ENCODE peak calls at places on chromosome X, in five cellular contexts. U is CD4-positive, CD25-positive, alpha-beta regulatory T cell; F is thyroid gland; J is gastrocnemius medialis; O is neuronal stem cell. A is an unnamed sample.

GRCh38 chrX:15356444-15356843 is 21.1 kb upstream of the PIGA start:
- DNase-seq in U (no peak), F (no peak), J (no peak), O (no peak), A (no peak)

GRCh38 chrX:71540801-71541545 is 8.1 kb downstream of the OGT start:
- DNase-seq in U (no peak), F (no peak), J (no peak), O (no peak), A (no peak)

GRCh38 chrX:100289159-100289558 is 120.9 kb downstream of the PCDH19 start:
- DNase-seq in U (no peak), F (peak; percentile 1), J (no peak), O (no peak), A (no peak)

GRCh38 chrX:46573331-46573895 is at the start of gene CHST7:
- DNase-seq in U (peak; percentile 62), F (peak; percentile 52), J (no peak), O (peak; percentile 54), A (peak; percentile 75)

GRCh38 chrX:18617351-18617750 is 54.6 kb downstream of the RS1 start:
- DNase-seq in U (no peak), F (no peak), J (no peak), O (peak; percentile 5), A (peak; percentile 26)

GRCh38 chrX:106862972-106863688 is 40.0 kb downstream of the RIPPLY1 start:
- DNase-seq in U (peak; percentile 4), F (peak; percentile 2), J (no peak), O (peak; percentile 1), A (peak; percentile 12)

GRCh38 chrX:11273544-11273943 is 19.7 kb upstream of the AMELX start:
- DNase-seq in U (no peak), F (no peak), J (no peak), O (no peak), A (no peak)

GRCh38 chrX:74371823-74372222 is 49.5 kb upstream of the SLC16A2 start:
- DNase-seq in U (no peak), F (peak; percentile 14), J (no peak), O (no peak), A (no peak)

GRCh38 chrX:22237479-22237878 is 35.2 kb upstream of the CBLL2 start:
- DNase-seq in U (no peak), F (no peak), J (no peak), O (no peak), A (no peak)

GRCh38 chrX:71604141-71604540 is 14.2 kb downstream of the CXCR3 start:
- DNase-seq in U (no peak), F (no peak), J (no peak), O (no peak), A (no peak)

GRCh38 chrX:108640817-108641216 is 95.5 kb downstream of the IRS4 start:
- DNase-seq in U (no peak), F (no peak), J (no peak), O (no peak), A (no peak)

GRCh38 chrX:78327370-78328048 is at the start of gene CYSLTR1:
- DNase-seq in U (no peak), F (no peak), J (no peak), O (no peak), A (no peak)

GRCh38 chrX:101385795-101386541 is at the start of gene BTK:
- DNase-seq in U (no peak), F (no peak), J (no peak), O (no peak), A (no peak)

GRCh38 chrX:79161655-79162054 is 17.2 kb downstream of the GPR174 start:
- DNase-seq in U (peak; percentile 76), F (no peak), J (no peak), O (no peak), A (peak; percentile 65)

GRCh38 chrX:119389214-119389613 is 9.9 kb upstream of the SLC25A43 start:
- DNase-seq in U (no peak), F (no peak), J (no peak), O (no peak), A (no peak)

GRCh38 chrX:97797076-97797475 is 913.4 kb downstream of the RPA4 start:
- DNase-seq in U (no peak), F (no peak), J (no peak), O (no peak), A (no peak)

GRCh38 chrX:51395807-51396728 is 63.4 kb downstream of the NUDT10 start:
- DNase-seq in U (peak; percentile 65), F (peak; percentile 32), J (no peak), O (peak; percentile 2), A (no peak)

GRCh38 chrX:14027031-14027430 is 2.7 kb downstream of the GEMIN8 start:
- DNase-seq in U (peak; percentile 41), F (peak; percentile 40), J (no peak), O (no peak), A (no peak)

GRCh38 chrX:97039363-97040029 is 155.8 kb downstream of the RPA4 start:
- DNase-seq in U (no peak), F (peak; percentile 52), J (no peak), O (no peak), A (no peak)

GRCh38 chrX:52363247-52363883 is 5.5 kb upstream of the XAGE2 start:
- DNase-seq in U (no peak), F (peak; percentile 46), J (no peak), O (no peak), A (no peak)

GRCh38 chrX:135328421-135329005 is 19.2 kb downstream of the ETDC start:
- DNase-seq in U (no peak), F (no peak), J (no peak), O (no peak), A (no peak)

GRCh38 chrX:12771445-12772069 is 19.7 kb upstream of the PRPS2 start:
- DNase-seq in U (peak; percentile 66), F (peak; percentile 19), J (no peak), O (peak; percentile 29), A (peak; percentile 8)

GRCh38 chrX:29496636-29497180 is 718.7 kb upstream of the MAGEB2 start:
- DNase-seq in U (no peak), F (no peak), J (no peak), O (no peak), A (no peak)

GRCh38 chrX:38215141-38215540 is 5.5 kb downstream of the SRPX start:
- DNase-seq in U (no peak), F (no peak), J (no peak), O (no peak), A (no peak)

GRCh38 chrX:132463411-132463810 is 25.4 kb downstream of the MBNL3 start:
- DNase-seq in U (peak; percentile 15), F (no peak), J (no peak), O (no peak), A (peak; percentile 21)

DNA sequence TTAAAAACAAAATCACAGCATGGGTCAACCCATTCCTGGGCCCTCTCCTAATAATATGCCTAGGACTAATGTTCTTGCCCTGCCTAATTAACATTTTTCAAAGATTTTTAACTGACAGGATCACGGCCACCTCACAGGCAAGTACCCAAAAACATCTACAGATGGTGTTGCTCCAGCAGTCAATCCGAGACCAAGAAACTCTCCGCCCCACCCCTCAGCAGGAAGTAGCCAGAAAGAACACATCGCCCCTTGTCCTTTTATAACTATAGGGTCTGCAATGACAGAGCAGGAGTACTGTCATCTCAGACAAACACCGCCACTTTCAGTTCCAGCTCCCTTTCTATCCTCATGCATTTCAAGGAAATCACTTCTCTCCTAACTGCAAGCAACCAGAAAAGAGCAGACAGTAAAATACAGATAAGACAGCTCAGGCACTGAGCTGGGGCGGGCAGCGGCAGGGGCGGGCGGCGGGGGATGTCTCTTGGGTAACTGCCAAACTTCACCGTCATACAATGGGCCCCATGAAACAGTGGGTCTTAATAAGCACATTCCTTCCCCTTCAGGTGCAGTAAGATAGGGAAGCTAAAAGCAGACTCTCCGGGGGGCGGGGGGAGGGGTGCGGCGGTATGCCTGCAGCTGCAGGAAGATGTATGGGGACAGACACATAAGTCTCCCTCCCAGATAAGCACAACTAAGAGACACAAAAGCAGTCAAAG is 67.4 kb downstream of the ZNF182 start:
- DNase-seq in U (peak; percentile 3), F (peak; percentile 6), J (no peak), O (no peak), A (no peak)
- H3K4me3 ChIP-seq in U (no peak overlapping the region), F (no peak overlapping the region), J (no peak overlapping the region), O (no peak overlapping the region), A (no peak overlapping the region)

GRCh38 chrX:23937100-23937499 is 29.3 kb downstream of the CXorf58 start:
- DNase-seq in U (no peak), F (no peak), J (no peak), O (no peak), A (peak; percentile 26)

GRCh38 chrX:23938690-23939089 is 30.9 kb downstream of the CXorf58 start:
- DNase-seq in U (no peak), F (no peak), J (no peak), O (no peak), A (no peak)

GRCh38 chrX:23931149-23931604 is 23.4 kb downstream of the CXorf58 start:
- DNase-seq in U (peak; percentile 44), F (no peak), J (no peak), O (no peak), A (no peak)

GRCh38 chrX:23936198-23936597 is 28.4 kb downstream of the CXorf58 start:
- DNase-seq in U (no peak), F (no peak), J (no peak), O (no peak), A (no peak)

DNA sequence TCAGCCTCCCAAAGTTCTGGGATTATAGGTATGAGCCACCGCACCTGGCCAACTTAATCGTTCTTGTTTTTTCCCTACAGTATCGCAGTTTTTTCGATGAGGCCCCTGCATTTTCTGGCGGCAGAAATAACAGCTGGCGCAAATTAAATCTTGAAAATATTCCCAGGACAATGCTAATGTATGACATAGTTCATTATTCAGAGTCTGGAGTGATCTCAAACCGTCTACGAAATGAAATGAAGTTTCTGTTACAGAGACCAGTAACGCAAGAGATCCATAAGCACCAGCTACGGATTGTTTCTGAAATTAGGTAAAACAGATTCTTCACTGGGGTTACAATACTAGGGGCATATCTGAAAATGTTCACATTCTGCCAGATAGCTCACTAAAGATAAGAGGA is 27.3 kb downstream of the CXorf58 start:
- DNase-seq in U (no peak), F (no peak), J (no peak), O (no peak), A (no peak)
- H3K27ac ChIP-seq in U (no peak overlapping the region), F (no peak overlapping the region), J (no peak overlapping the region), O (no peak overlapping the region), A (no peak overlapping the region)

GRCh38 chrX:40076750-40077149 is 21.0 kb downstream of the BCOR start:
- DNase-seq in U (no peak), F (no peak), J (no peak), O (no peak), A (no peak)
- H3K36me3 ChIP-seq in U (peaks cover 32% of the 10 kb centered on the region), F (peaks cover 14% of the 10 kb centered on the region), J (peaks cover 7% of the 10 kb centered on the region), O (peaks cover 68% of the 10 kb centered on the region), A (peaks cover 8% of the 10 kb centered on the region)

GRCh38 chrX:24692305-24692704 is 1.4 kb upstream of the POLA1 start:
- DNase-seq in U (no peak), F (no peak), J (no peak), O (no peak), A (peak; percentile 67)

GRCh38 chrX:24693453-24694202 is at the start of gene POLA1:
- DNase-seq in U (peak; percentile 60), F (peak; percentile 93), J (peak; percentile 81), O (peak; percentile 93), A (peak; percentile 96)

GRCh38 chrX:24694825-24695224 is 1.1 kb downstream of the POLA1 start:
- DNase-seq in U (no peak), F (no peak), J (no peak), O (no peak), A (no peak)

DNA sequence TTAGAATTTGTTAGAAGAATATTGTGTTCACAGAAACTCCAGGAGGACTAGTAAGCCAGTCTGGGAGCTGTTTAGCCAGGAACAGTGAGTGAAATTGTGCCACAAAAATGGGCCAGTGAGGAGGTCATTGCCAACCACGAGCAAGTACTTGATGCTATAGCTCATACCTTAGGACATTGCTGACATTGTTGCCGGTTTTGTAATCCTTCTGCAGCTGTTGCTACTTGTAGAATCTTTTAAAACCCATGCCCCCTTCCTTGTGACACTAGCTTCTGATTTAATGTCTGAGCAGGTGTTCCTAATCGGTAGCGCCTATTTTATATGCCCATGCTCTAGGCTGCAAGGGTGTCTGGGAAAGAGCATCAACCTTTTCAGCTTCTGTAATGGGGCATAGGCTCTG is 2.5 kb downstream of the POLA1 start:
- DNase-seq in U (no peak), F (no peak), J (no peak), O (no peak), A (peak; percentile 75)
- H3K4me3 ChIP-seq in U (no peak overlapping the region), F (no peak overlapping the region), J (no peak overlapping the region), O (no peak overlapping the region), A (no peak overlapping the region)

A was measured in SJCRH30.